ENCODE peak calls at places on chromosomes 6 and 20, in four cellular contexts. S, T, Q and U are unnamed samples.

GRCh38 chr20:3712279-3712873 is at the start of gene SIGLEC1:
- DNase-seq in Q (no peak), S (no peak), T (no peak), U (no peak)

GRCh38 chr6:324116-324728 is 31.9 kb downstream of the DUSP22 start:
- DNase-seq in T (no peak), S (no peak), Q (no peak), U (no peak)

GRCh38 chr6:111759836-111760785 is 113.1 kb downstream of the FYN start:
- DNase-seq in Q (no peak), S (no peak), T (no peak), U (no peak)

GRCh38 chr6:170132011-170132521 is 158.8 kb downstream of the DLL1 start:
- DNase-seq in S (no peak), Q (no peak), T (no peak), U (no peak)

GRCh38 chr20:36491901-36492617 is 49.3 kb upstream of the MYL9 start:
- DNase-seq in S (no peak), Q (no peak), T (no peak), U (no peak)

GRCh38 chr20:31837896-31838397 is 7.5 kb downstream of the FOXS1 start:
- DNase-seq in S (no peak), T (peak; percentile 31), Q (no peak), U (no peak)

GRCh38 chr20:35773154-35773751 is 1.4 kb downstream of the PHF20 start:
- DNase-seq in Q (no peak), T (peak; percentile 19), S (peak; percentile 36), U (no peak)

GRCh38 chr6:36851149-36851614 is 11.9 kb upstream of the CPNE5 start:
- DNase-seq in Q (peak; percentile 69), T (peak; percentile 65), S (no peak), U (peak; percentile 50)

GRCh38 chr20:37920679-37921322 is 17.9 kb downstream of the VSTM2L start:
- DNase-seq in T (no peak), Q (no peak), S (no peak), U (no peak)

GRCh38 chr20:24670981-24671380 is 201.6 kb downstream of the SYNDIG1 start:
- DNase-seq in S (no peak), T (no peak), Q (no peak), U (no peak)
- TF ChIP-seq SP1 in S (no peak), T (no peak), Q (no peak), U (no peak)

DNA sequence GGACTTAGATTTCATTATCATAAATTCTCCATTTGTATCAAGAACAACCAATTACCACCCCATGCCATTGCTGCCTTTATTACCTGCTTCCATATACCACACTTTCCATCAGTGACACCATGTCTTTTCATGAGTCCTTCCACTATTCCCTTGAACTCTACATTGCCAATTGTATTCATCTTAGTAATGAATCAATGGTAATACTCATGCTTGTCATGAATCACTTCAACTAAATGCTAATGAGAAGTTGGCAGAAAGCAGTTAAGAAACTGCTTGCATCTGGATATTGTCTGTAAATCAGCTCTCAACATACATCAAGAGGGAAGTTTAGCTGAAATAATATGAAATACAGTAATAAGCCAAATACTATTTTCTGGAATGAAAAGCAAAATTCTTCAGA is 61.1 kb upstream of the RNF217 start:
- DNase-seq in Q (no peak), S (no peak), T (no peak), U (no peak)
- TF ChIP-seq NR2C2 in Q (no peak), S (no peak), T (no peak), U (no peak)

DNA sequence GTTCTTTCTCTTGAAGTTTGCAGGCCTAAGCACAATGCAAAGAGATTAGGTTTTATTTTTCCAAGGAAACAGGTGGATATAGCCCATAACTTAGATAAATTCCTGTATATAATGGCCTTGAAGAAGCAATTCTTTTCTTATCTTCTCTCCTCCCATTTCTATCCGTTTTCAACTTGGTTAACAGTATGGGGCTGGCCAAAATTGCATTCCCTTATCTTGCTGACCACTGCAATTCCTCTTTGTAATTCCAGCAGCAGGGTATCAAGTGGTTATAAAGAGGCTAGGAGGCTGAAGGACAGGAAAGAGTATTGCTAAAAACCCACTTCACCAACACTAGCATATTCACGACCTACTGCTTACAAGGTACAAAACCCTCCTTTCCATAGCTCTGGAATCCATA is 643.5 kb upstream of the ID4 start:
- DNase-seq in Q (no peak), S (no peak), T (no peak), U (no peak)
- TF ChIP-seq CBFB in Q (no peak), S (no peak), T (no peak), U (no peak)

GRCh38 chr6:30617565-30618269 is at the start of gene MRPS18B:
- DNase-seq in S (peak; percentile 99), Q (peak; percentile 98), T (peak; percentile 90), U (peak; percentile 94)

GRCh38 chr6:30615219-30615957 is 1.7 kb downstream of the PPP1R10 start:
- DNase-seq in T (no peak), S (no peak), Q (peak; percentile 83), U (no peak)

GRCh38 chr6:30616811-30617564 is at the start of gene PPP1R10:
- DNase-seq in T (peak; percentile 96), S (peak; percentile 100), Q (peak; percentile 100), U (peak; percentile 99)

GRCh38 chr6:30614843-30615218 is 2.2 kb downstream of the PPP1R10 start:
- DNase-seq in Q (peak; percentile 99), T (peak; percentile 84), S (peak; percentile 90), U (peak; percentile 76)

DNA sequence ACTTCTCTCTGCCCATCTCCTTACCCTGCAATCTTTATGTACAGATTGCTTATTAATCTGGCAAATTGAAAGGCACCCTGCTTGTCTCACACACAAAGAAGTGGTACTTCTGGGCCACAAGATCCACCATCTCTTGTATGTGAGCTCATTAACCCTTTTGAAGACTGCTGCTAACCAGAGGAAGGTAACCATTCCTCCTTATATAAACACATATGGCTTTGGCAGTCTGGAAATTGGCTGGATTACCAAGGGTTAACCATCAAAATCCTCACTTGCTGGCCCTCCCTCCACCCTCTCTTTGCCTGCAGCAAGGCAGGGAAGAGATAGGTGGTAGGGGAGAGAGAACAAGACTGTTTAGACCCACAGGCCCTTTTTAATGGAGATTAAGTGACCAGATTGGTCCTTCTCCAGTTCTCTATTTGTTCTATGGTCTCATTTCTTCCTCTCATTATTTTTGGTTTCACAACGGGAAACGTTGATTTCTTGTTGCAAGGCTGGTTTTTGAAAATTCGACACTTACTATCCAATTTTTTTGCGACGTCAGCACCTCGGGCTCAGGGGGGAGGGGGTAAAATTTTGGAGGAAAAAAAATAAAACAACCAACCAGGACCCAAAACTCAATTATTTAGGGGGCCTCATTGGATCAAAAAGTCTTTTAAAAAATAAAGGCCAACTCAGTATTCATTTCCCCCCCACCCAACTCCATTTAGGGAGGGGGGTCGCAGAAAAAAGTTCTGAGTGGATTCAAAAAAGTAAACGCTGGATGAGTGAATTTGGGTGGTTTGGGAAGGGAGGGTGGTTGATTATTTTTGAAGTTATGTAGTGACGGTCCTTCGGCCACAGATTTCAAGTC is 859 bp downstream of the PPP1R10 start:
- DNase-seq in T (peak; percentile 47), S (no peak), Q (peak; percentile 61), U (no peak)
- TF ChIP-seq SP1 in T (peak; percentile 94), S (no peak), Q (no peak), U (no peak)